ENCODE peak calls at places on chromosomes 6 and 20, in four cellular contexts. M, G, E and Y are unnamed samples.

GRCh38 chr20:43220612-43221011 is 30.9 kb upstream of the PTPRT start:
- DNase-seq in E (no peak), G (no peak), M (no peak), Y (no peak)

GRCh38 chr6:158031445-158032353 is 50.0 kb downstream of the SYNJ2 start:
- DNase-seq in M (no peak), E (peak), G (peak), Y (peak)

GRCh38 chr20:34129518-34130162 is 17.6 kb upstream of the EIF2S2 start:
- DNase-seq in M (no peak), E (peak), G (peak), Y (no peak)

GRCh38 chr20:40493071-40493470 is 196.0 kb downstream of the MAFB start:
- DNase-seq in G (peak), M (no peak), E (peak), Y (no peak)

GRCh38 chr6:157456524-157456829 is 75.5 kb downstream of the ZDHHC14 start:
- DNase-seq in M (no peak), G (no peak), E (no peak), Y (no peak)

GRCh38 chr6:150008588-150008987 is 16.7 kb downstream of the RAET1L start:
- DNase-seq in M (peak), E (no peak), G (no peak), Y (peak)

GRCh38 chr6:126180585-126180984 is 159.3 kb upstream of the CENPW start:
- DNase-seq in E (no peak), M (no peak), G (no peak), Y (no peak)

GRCh38 chr20:49285813-49286494 is 8.1 kb upstream of the ZNFX1 start:
- DNase-seq in G (no peak), E (no peak), M (no peak), Y (no peak)

GRCh38 chr6:136250686-136251008 is 536 bp upstream of the MTFR2 start:
- DNase-seq in M (no peak), E (no peak), G (no peak), Y (no peak)

GRCh38 chr6:88584581-88584980 is 378.8 kb downstream of the RNGTT start:
- DNase-seq in M (no peak), E (no peak), G (no peak), Y (no peak)

GRCh38 chr20:35618372-35619131 is 2.9 kb downstream of the SPAG4 start:
- DNase-seq in G (no peak), M (no peak), E (peak), Y (peak)

GRCh38 chr6:108203189-108204119 is 37.6 kb downstream of the NR2E1 start:
- DNase-seq in G (no peak), E (no peak), M (no peak), Y (no peak)

GRCh38 chr6:102520981-102521380 is 1127.5 kb downstream of the GRIK2 start:
- DNase-seq in M (no peak), E (no peak), G (no peak), Y (no peak)

GRCh38 chr6:170114187-170114945 is 176.5 kb downstream of the DLL1 start:
- DNase-seq in M (no peak), G (no peak), E (peak), Y (peak)

GRCh38 chr6:20409427-20409971 is 7.8 kb downstream of the E2F3 start:
- DNase-seq in E (no peak), M (no peak), G (peak), Y (no peak)

GRCh38 chr20:45341939-45342862 is 6.0 kb downstream of the SDC4 start:
- DNase-seq in E (peak), G (no peak), M (no peak), Y (no peak)

GRCh38 chr6:78611886-78612480 is 255.4 kb upstream of the IRAK1BP1 start:
- DNase-seq in G (no peak), M (no peak), E (no peak), Y (no peak)

GRCh38 chr6:80523531-80523970 is 417.1 kb downstream of the BCKDHB start:
- DNase-seq in G (no peak), M (no peak), E (peak), Y (peak)

GRCh38 chr20:38875170-38875993 is 50.8 kb upstream of the FAM83D start:
- DNase-seq in E (peak), G (peak), M (no peak), Y (no peak)

GRCh38 chr20:50446351-50447101 is 63.7 kb upstream of the PTPN1 start:
- DNase-seq in M (no peak), G (no peak), E (peak), Y (no peak)

DNA sequence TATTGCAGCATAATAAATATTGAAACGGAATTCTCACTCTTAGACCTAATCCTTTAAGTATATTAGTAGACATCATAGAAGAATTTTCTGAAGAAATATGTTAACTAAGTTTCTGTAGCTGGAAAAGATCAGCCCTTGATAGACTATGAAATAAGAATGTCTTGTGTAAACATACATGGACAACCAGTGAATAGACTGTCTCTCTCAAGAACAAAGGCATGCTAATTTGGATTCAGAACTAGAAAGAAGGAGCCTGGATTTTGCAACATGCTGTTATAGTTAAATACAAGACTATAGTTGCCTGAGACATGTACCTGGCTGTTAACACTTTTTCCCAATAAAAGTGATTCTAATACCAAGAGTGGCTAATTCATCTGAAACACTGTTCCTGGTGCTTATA is 23.8 kb downstream of the FLRT3 start:
- DNase-seq in M (no peak), E (no peak), G (no peak), Y (no peak)
- TF ChIP-seq POLR2A in M (no peak), E (no peak), G (no peak), Y (no peak)

GRCh38 chr6:41100871-41101287 is 28.1 kb downstream of the NFYA start:
- DNase-seq in G (no peak), E (no peak), M (no peak), Y (no peak)
- TF ChIP-seq CTCF in G (no peak), E (no peak), M (no peak), Y (no peak)

GRCh38 chr6:3884007-3884745 is 35.0 kb downstream of the FAM50B start:
- DNase-seq in E (no peak), G (no peak), M (no peak), Y (peak)

GRCh38 chr6:3885262-3886036 is 36.3 kb downstream of the FAM50B start:
- DNase-seq in E (no peak), M (no peak), G (no peak), Y (peak)

GRCh38 chr6:3887150-3887700 is 38.1 kb downstream of the FAM50B start:
- DNase-seq in E (no peak), M (no peak), G (no peak), Y (peak)

GRCh38 chr6:3891889-3892288 is 42.7 kb downstream of the FAM50B start:
- DNase-seq in G (no peak), E (no peak), M (no peak), Y (no peak)

DNA sequence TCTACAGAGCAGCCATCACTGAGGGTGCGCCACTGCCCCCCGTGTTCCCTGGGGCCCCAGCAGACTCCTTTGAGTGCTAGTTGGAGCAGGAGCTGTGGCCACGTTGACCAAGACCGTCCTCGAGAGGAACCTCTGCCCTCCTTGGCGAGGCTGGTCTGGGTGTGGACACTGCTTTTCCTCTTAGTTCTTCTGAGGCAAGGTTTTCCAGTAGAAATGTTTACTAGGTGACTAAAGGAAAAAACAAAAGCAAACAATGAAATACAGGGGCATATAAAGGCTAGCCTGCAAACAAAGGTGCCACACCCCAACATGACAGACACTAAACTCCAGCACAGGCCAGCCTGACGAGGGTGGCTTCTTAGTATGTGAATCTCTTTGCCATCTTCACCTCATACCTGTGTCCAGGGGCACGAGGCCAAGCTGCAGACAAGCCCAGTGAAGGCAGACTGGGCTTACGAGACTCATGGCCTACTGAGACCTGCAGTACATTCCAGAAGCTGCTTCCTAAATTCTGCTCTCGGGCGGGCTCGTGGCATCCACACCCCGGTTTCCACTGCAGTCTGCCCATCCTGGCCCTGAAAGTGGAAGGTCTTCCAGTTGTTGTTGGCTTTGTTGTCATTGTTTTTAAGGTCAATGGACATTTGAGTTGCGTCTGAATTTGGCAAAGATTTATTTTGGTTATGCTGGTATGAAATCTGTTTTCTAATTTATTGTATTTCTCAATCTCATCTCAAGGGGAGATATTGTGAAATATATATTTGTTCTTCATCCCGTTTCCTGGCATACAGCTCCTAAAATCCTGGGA is 39.2 kb downstream of the FAM50B start:
- DNase-seq in E (no peak), M (no peak), G (no peak), Y (peak)
- H3K4me3 ChIP-seq in E (no peak), M (no peak), G (no peak), Y (no peak)

GRCh38 chr6:137731600-137731959 is 135.5 kb upstream of the TNFAIP3 start:
- DNase-seq in E (no peak), G (no peak), M (no peak), Y (no peak)

GRCh38 chr6:137729866-137730629 is 137.0 kb upstream of the TNFAIP3 start:
- DNase-seq in E (no peak), G (no peak), M (no peak), Y (no peak)

GRCh38 chr6:137733353-137733746 is 133.7 kb upstream of the TNFAIP3 start:
- DNase-seq in G (no peak), M (no peak), E (no peak), Y (no peak)

GRCh38 chr6:137734005-137734874 is 132.8 kb upstream of the TNFAIP3 start:
- DNase-seq in G (no peak), M (no peak), E (no peak), Y (no peak)

GRCh38 chr6:137731960-137732616 is 135.0 kb upstream of the TNFAIP3 start:
- DNase-seq in E (no peak), G (no peak), M (no peak), Y (no peak)
- TF ChIP-seq POLR2A in E (no peak), G (no peak), M (no peak), Y (no peak)